ENCODE peak calls at places on chromosomes 5 and 9, in eight cellular contexts. W is heart left ventricle, J is MM.1S, V is lower lobe of right lung, Z is Panc1, X is kidney epithelial cell, A is GM12865, Y is lower leg skin. Q is an unnamed sample.

GRCh38 chr9:89664896-89665329 is 60.1 kb downstream of the GADD45G start:
- DNase-seq in W (no peak), J (no peak), V (peak; percentile 88), Z (no peak), X (no peak), A (no peak), Y (peak; percentile 89), Q (no peak)

GRCh38 chr5:155872801-155873200 is 454.2 kb upstream of the SGCD start:
- DNase-seq in W (no peak), J (no peak), V (no peak), Z (no peak), X (no peak), A (no peak), Y (no peak), Q (peak; percentile 64)

GRCh38 chr9:95249986-95250385 is 67.5 kb downstream of the FANCC start:
- DNase-seq in W (no peak), J (no peak), V (no peak), Z (no peak), X (no peak), A (no peak), Y (no peak), Q (no peak)

GRCh38 chr9:7542648-7543165 is 256.9 kb downstream of the DMAC1 start:
- DNase-seq in W (no peak), J (no peak), V (no peak), Z (no peak), X (no peak), A (no peak), Y (no peak), Q (no peak)

GRCh38 chr5:2908086-2908485 is 156.6 kb upstream of the IRX2 start:
- DNase-seq in W (no peak), J (no peak), V (no peak), Z (no peak), X (no peak), A (no peak), Y (peak; percentile 28), Q (no peak)

GRCh38 chr9:112075009-112075378 is 100.1 kb downstream of the SUSD1 start:
- DNase-seq in W (no peak), J (no peak), V (no peak), Z (no peak), X (no peak), A (no peak), Y (no peak), Q (peak; percentile 71)

GRCh38 chr9:123121457-123121856 is 88.0 kb downstream of the GPR21 start:
- DNase-seq in W (no peak), J (no peak), V (no peak), Z (no peak), X (no peak), A (no peak), Y (no peak), Q (no peak)

GRCh38 chr5:67065237-67065636 is 131.4 kb downstream of the CD180 start:
- DNase-seq in W (no peak), J (peak; percentile 91), V (no peak), Z (no peak), X (no peak), A (peak; percentile 50), Y (no peak), Q (no peak)

GRCh38 chr5:15609076-15609725 is 109.2 kb downstream of the FBXL7 start:
- DNase-seq in W (no peak), J (no peak), V (no peak), Z (no peak), X (no peak), A (no peak), Y (no peak), Q (no peak)

GRCh38 chr5:115267617-115268016 is 4.9 kb upstream of the PGGT1B start:
- DNase-seq in W (no peak), J (no peak), V (no peak), Z (no peak), X (no peak), A (no peak), Y (no peak), Q (peak; percentile 18)

GRCh38 chr5:67902497-67902830 is 313.1 kb upstream of the PIK3R1 start:
- DNase-seq in W (no peak), J (no peak), V (no peak), Z (no peak), X (no peak), A (no peak), Y (no peak), Q (peak; percentile 7)

GRCh38 chr9:115642285-115642684 is 511.3 kb upstream of the PAPPA start:
- DNase-seq in W (no peak), J (no peak), V (no peak), Z (no peak), X (no peak), A (no peak), Y (no peak), Q (no peak)

GRCh38 chr5:126046996-126047395 is 376.2 kb upstream of the GRAMD2B start:
- DNase-seq in W (no peak), J (no peak), V (no peak), Z (no peak), X (no peak), A (no peak), Y (no peak), Q (no peak)

GRCh38 chr5:85604786-85605185 is 1013.0 kb upstream of the COX7C start:
- DNase-seq in W (no peak), J (no peak), V (no peak), Z (no peak), X (no peak), A (no peak), Y (no peak), Q (no peak)

GRCh38 chr5:52997424-52997823 is 8.3 kb downstream of the ITGA2 start:
- DNase-seq in W (no peak), J (no peak), V (no peak), Z (no peak), X (no peak), A (no peak), Y (no peak), Q (no peak)

GRCh38 chr9:126144617-126145456 is 181.8 kb upstream of the MVB12B start:
- DNase-seq in W (no peak), J (no peak), V (no peak), Z (no peak), X (no peak), A (no peak), Y (peak; percentile 17), Q (no peak)

GRCh38 chr9:7967851-7968250 is 168.3 kb upstream of the DMAC1 start:
- DNase-seq in W (no peak), J (no peak), V (no peak), Z (no peak), X (no peak), A (no peak), Y (no peak), Q (no peak)

GRCh38 chr5:133853972-133854371 is 114.5 kb downstream of the C5orf15 start:
- DNase-seq in W (no peak), J (no peak), V (no peak), Z (no peak), X (no peak), A (no peak), Y (peak; percentile 31), Q (no peak)

GRCh38 chr9:80561526-80561925 is 989.8 kb downstream of the TLE4 start:
- DNase-seq in W (no peak), J (no peak), V (no peak), Z (no peak), X (no peak), A (no peak), Y (no peak), Q (no peak)

GRCh38 chr9:114088571-114089170 is 10.4 kb downstream of the KIF12 start:
- DNase-seq in W (no peak), J (no peak), V (no peak), Z (no peak), X (no peak), A (no peak), Y (peak; percentile 53), Q (no peak)
- TF ChIP-seq CTCF in W (no peak), J (no peak), V (no peak), Z (no peak), X (no peak), A (no peak), Y (no peak), Q (no peak)

DNA sequence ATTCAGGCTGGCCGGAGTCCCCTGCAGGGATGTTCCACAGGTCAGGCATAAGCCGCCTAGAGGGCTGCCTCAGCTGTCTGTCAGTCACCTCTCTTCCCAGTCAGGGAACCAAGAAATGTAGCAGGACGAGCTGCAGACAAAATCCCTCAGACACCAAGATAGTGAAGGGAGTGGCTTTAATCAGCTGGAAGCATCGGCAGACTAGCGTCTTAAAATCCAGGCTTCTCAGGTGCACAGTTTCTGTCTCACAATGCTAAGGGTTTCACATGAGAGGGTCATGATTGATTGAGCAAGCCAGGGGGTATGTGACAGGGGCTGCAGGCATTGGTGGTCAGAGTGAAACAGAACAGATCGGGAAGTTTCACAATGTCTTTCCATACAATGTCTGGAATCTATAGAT is 247.2 kb downstream of the CDH10 start:
- DNase-seq in W (no peak), J (no peak), V (no peak), Z (no peak), X (no peak), A (no peak), Y (no peak), Q (no peak)
- H3K4me3 ChIP-seq in W (no peak overlapping the region), J (no peak overlapping the region), V (no peak overlapping the region), Z (no peak overlapping the region), X (no peak overlapping the region), A (no peak overlapping the region), Y (no peak overlapping the region), Q (no peak overlapping the region)

GRCh38 chr9:117073071-117073470 is 341.8 kb downstream of the ASTN2 start:
- DNase-seq in W (no peak), J (no peak), V (no peak), Z (no peak), X (no peak), A (no peak), Y (no peak), Q (no peak)

GRCh38 chr9:117074782-117075510 is 339.9 kb downstream of the ASTN2 start:
- DNase-seq in W (no peak), J (no peak), V (no peak), Z (no peak), X (no peak), A (no peak), Y (no peak), Q (no peak)

GRCh38 chr9:117074337-117074662 is 340.6 kb downstream of the ASTN2 start:
- DNase-seq in W (no peak), J (no peak), V (no peak), Z (no peak), X (no peak), A (no peak), Y (no peak), Q (no peak)

GRCh38 chr9:117075636-117076035 is 339.2 kb downstream of the ASTN2 start:
- DNase-seq in W (no peak), J (no peak), V (no peak), Z (no peak), X (no peak), A (no peak), Y (no peak), Q (no peak)

GRCh38 chr9:117073539-117074336 is 341.1 kb downstream of the ASTN2 start:
- DNase-seq in W (no peak), J (peak; percentile 59), V (no peak), Z (no peak), X (no peak), A (peak; percentile 34), Y (no peak), Q (no peak)
- TF ChIP-seq CTCF in W (peak; percentile 12), J (peak; percentile 68), V (no peak), Z (peak; percentile 50), X (peak; percentile 61), A (peak; percentile 58), Y (no peak), Q (peak; percentile 43)

DNA sequence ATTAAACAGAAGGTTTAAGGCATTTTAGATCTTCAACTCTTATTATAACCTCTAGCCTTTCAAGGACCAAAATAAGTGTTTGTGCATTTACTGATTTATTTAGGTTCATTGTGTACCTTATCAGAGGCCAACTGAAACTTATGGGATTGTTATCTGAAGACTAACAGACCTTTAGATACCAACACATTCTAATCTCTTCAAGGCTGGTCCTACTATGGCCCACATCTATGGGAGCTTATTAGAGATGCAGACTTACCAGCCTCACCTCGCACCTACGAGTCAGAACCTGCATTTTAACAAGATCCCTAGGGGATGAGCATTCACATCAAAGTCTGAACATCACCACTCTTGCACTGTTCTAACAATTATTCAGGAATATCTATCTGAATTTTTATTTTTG is 1.9 kb downstream of the IARS1 start:
- DNase-seq in W (no peak), J (no peak), V (no peak), Z (no peak), X (no peak), A (no peak), Y (no peak), Q (no peak)
- H3K4me3 ChIP-seq in W (no peak overlapping the region), J (no peak overlapping the region), V (no peak overlapping the region), Z (peak overlapping the region; percentile 97), X (no peak overlapping the region), A (peak overlapping the region; percentile 95), Y (no peak overlapping the region), Q (peak overlapping the region; percentile 75)

Q was measured in AG10803.